ENCODE peak calls at places on chromosomes 4 and X, in nine cellular contexts. J is HEK293T; A is GM12864; C is cerebellum; G is activated CD8-positive, alpha-beta memory T cell treated with anti-CD3 and anti-CD28 coated beads for 48 hours; F is central memory CD4-positive, alpha-beta T cell; K is stimulated activated CD8-positive, alpha-beta memory T cell treated with anti-CD3 and anti-CD28 coated beads, Interleukin-2, amount 100 ng/mL, for 48 hours; T is iPS-NIHi11; H is GM03348. Z is an unnamed sample.

GRCh38 chr4:78360466-78360865 is 191.1 kb upstream of the ANXA3 start:
- DNase-seq in J (no peak), A (no peak), C (no peak), G (no peak), F (no peak), K (no peak), T (peak), H (no peak), Z (no peak)

GRCh38 chr4:52641853-52642563 is 17.1 kb downstream of the USP46 start:
- DNase-seq in J (no peak), A (peak), C (no peak), G (no peak), F (no peak), K (no peak), T (no peak), H (no peak), Z (peak)

GRCh38 chr4:122702939-122703338 is 29.6 kb upstream of the BBS12 start:
- DNase-seq in J (no peak), A (no peak), C (no peak), G (no peak), F (no peak), K (no peak), T (no peak), H (no peak), Z (no peak)

GRCh38 chr4:170097681-170098080 is 7.9 kb upstream of the AADAT start:
- DNase-seq in J (no peak), A (no peak), C (no peak), G (no peak), F (no peak), K (no peak), T (no peak), H (no peak), Z (no peak)

GRCh38 chrX:155028749-155029360 is 2.2 kb downstream of the FUNDC2 start:
- DNase-seq in J (no peak), A (no peak), C (no peak), G (no peak), F (no peak), K (no peak), T (no peak), H (peak), Z (peak)

GRCh38 chr4:118284169-118284568 is 68.6 kb downstream of the PRSS12 start:
- DNase-seq in J (no peak), A (no peak), C (no peak), G (no peak), F (no peak), K (no peak), T (no peak), H (no peak), Z (no peak)

GRCh38 chrX:68830486-68831404 is 1.9 kb downstream of the EFNB1 start:
- DNase-seq in J (no peak), A (no peak), C (no peak), G (no peak), F (no peak), K (no peak), T (no peak), H (no peak), Z (no peak)

GRCh38 chr4:140609548-140610425 is 41.0 kb upstream of the UCP1 start:
- DNase-seq in J (peak), A (no peak), C (peak), G (no peak), F (peak), K (no peak), T (peak), H (peak), Z (peak)

GRCh38 chr4:75849459-75849858 is 52.8 kb downstream of the PPEF2 start:
- DNase-seq in J (no peak), A (no peak), C (no peak), G (no peak), F (no peak), K (no peak), T (peak), H (no peak), Z (peak)

GRCh38 chrX:16739574-16739973 is 20.2 kb downstream of the SYAP1 start:
- DNase-seq in J (no peak), A (no peak), C (no peak), G (no peak), F (no peak), K (no peak), T (no peak), H (no peak), Z (no peak)

GRCh38 chr4:74109894-74110605 is 11.1 kb upstream of the CXCL2 start:
- DNase-seq in J (no peak), A (no peak), C (no peak), G (no peak), F (no peak), K (no peak), T (no peak), H (peak), Z (no peak)

GRCh38 chrX:78387364-78387763 is 60.0 kb upstream of the CYSLTR1 start:
- DNase-seq in J (no peak), A (no peak), C (no peak), G (no peak), F (no peak), K (no peak), T (no peak), H (no peak), Z (no peak)

GRCh38 chr4:71472946-71473345 is 134.1 kb downstream of the SLC4A4 start:
- DNase-seq in J (no peak), A (no peak), C (no peak), G (no peak), F (no peak), K (no peak), T (no peak), H (peak), Z (no peak)

GRCh38 chrX:103792916-103793540 is 16.4 kb downstream of the PLP1 start:
- DNase-seq in J (no peak), A (no peak), C (no peak), G (no peak), F (no peak), K (no peak), T (no peak), H (peak), Z (no peak)

GRCh38 chr4:98851806-98852205 is 77.1 kb downstream of the EIF4E start:
- DNase-seq in J (peak), A (no peak), C (no peak), G (no peak), F (no peak), K (no peak), T (peak), H (peak), Z (no peak)

GRCh38 chr4:78323439-78323838 is 228.1 kb upstream of the ANXA3 start:
- DNase-seq in J (no peak), A (no peak), C (no peak), G (no peak), F (no peak), K (no peak), T (no peak), H (no peak), Z (no peak)

GRCh38 chrX:23901805-23902204 is 5.9 kb downstream of the APOO start:
- DNase-seq in J (peak), A (no peak), C (no peak), G (no peak), F (peak), K (no peak), T (peak), H (peak), Z (peak)

GRCh38 chr4:110663738-110664444 is 41.0 kb upstream of the PITX2 start:
- DNase-seq in J (no peak), A (no peak), C (no peak), G (no peak), F (no peak), K (no peak), T (no peak), H (peak), Z (no peak)

GRCh38 chr4:101418055-101418454 is 70.7 kb upstream of the PPP3CA start:
- DNase-seq in J (no peak), A (peak), C (no peak), G (no peak), F (peak), K (peak), T (no peak), H (peak), Z (peak)

GRCh38 chr4:141636771-141637460 is 533 bp downstream of the IL15 start:
- DNase-seq in J (peak), A (no peak), C (no peak), G (no peak), F (no peak), K (peak), T (peak), H (peak), Z (peak)